ENCODE peak calls at places on chromosome 15, in seven cellular contexts. E is activated T-helper 1 cell treated with Interleukin-2 at 50 U/mL for 16 hours; N is progenitor cell of endocrine pancreas; B is cardiac muscle cell; C is IMR-90; P is KBM-7; I is activated T-cell treated with anti-CD3 and anti-CD28 coated beads, Interleukin-2, amount 50 U/mL, for 4 hours. Z is an unnamed sample.

GRCh38 chr15:40762919-40763800 is 708 bp upstream of the GCHFR start:
- DNase-seq in N (no peak), C (peak; percentile 11), P (peak; percentile 54), I (peak; percentile 23), E (peak; percentile 15), B (peak; percentile 68), Z (peak; percentile 76)

GRCh38 chr15:56032366-56032765 is 39.0 kb upstream of the NEDD4 start:
- DNase-seq in E (no peak), I (no peak), B (no peak), P (no peak), N (no peak), C (no peak), Z (no peak)

GRCh38 chr15:28082891-28083688 is 16.0 kb downstream of the OCA2 start:
- DNase-seq in P (no peak), N (no peak), C (no peak), B (no peak), I (no peak), E (no peak), Z (no peak)

GRCh38 chr15:90869601-90870353 is 1.4 kb downstream of the FURIN start:
- DNase-seq in P (peak; percentile 91), N (no peak), C (peak; percentile 84), I (peak; percentile 44), B (peak; percentile 89), E (no peak), Z (peak; percentile 72)

GRCh38 chr15:27260523-27260922 is 289.5 kb downstream of the GABRG3 start:
- DNase-seq in P (no peak), C (no peak), I (no peak), B (no peak), N (no peak), E (no peak), Z (no peak)

GRCh38 chr15:77386626-77387025 is 33.3 kb downstream of the PEAK1 start:
- DNase-seq in I (no peak), E (no peak), P (no peak), C (no peak), B (no peak), N (no peak), Z (peak; percentile 36)

GRCh38 chr15:58532126-58532525 is 100.3 kb downstream of the LIPC start:
- DNase-seq in E (no peak), I (no peak), B (no peak), N (no peak), P (no peak), C (no peak), Z (no peak)

GRCh38 chr15:77784361-77785292 is 151.9 kb upstream of the LINGO1 start:
- DNase-seq in P (peak; percentile 53), C (no peak), N (no peak), B (peak; percentile 30), I (no peak), E (no peak), Z (peak; percentile 36)

GRCh38 chr15:22891426-22892210 is 53.2 kb downstream of the NIPA2 start:
- DNase-seq in I (no peak), C (no peak), N (no peak), B (no peak), P (no peak), E (no peak), Z (no peak)

GRCh38 chr15:88256261-88257230 is at the start of gene NTRK3:
- DNase-seq in C (no peak), I (no peak), P (peak; percentile 42), B (peak; percentile 57), N (no peak), E (no peak), Z (no peak)

GRCh38 chr15:40367038-40367672 is 9.1 kb downstream of the DISP2 start:
- DNase-seq in C (no peak), B (no peak), E (no peak), I (no peak), N (no peak), P (no peak), Z (no peak)

GRCh38 chr15:63764124-63764827 is 69.5 kb downstream of the HERC1 start:
- DNase-seq in I (no peak), P (no peak), C (no peak), N (no peak), B (no peak), E (no peak), Z (no peak)

GRCh38 chr15:50107591-50108408 is 11.2 kb downstream of the ATP8B4 start:
- DNase-seq in P (peak; percentile 93), I (no peak), N (no peak), B (no peak), C (no peak), E (no peak), Z (no peak)

GRCh38 chr15:39362832-39363561 is 217.9 kb upstream of the THBS1 start:
- DNase-seq in C (peak; percentile 96), N (no peak), B (peak; percentile 90), I (no peak), E (no peak), P (no peak), Z (no peak)

GRCh38 chr15:62880278-62880677 is 162.3 kb upstream of the TPM1 start:
- DNase-seq in N (no peak), B (peak; percentile 69), C (peak; percentile 37), P (no peak), I (no peak), E (no peak), Z (peak; percentile 9)

GRCh38 chr15:70271422-70272088 is 173.8 kb upstream of the TLE3 start:
- DNase-seq in E (no peak), P (no peak), I (no peak), N (no peak), C (peak; percentile 95), B (peak; percentile 96), Z (no peak)

GRCh38 chr15:90994059-90994416 is 297 bp downstream of the PRC1 start:
- DNase-seq in C (no peak), B (no peak), I (peak; percentile 4), E (no peak), P (no peak), N (peak; percentile 18), Z (no peak)

GRCh38 chr15:67013696-67014095 is 51.7 kb upstream of the SMAD3 start:
- DNase-seq in C (peak; percentile 80), P (peak; percentile 62), E (no peak), B (peak; percentile 72), I (no peak), N (no peak), Z (no peak)

GRCh38 chr15:98946301-98947255 is 61.0 kb downstream of the PGPEP1L start:
- DNase-seq in I (no peak), N (no peak), P (no peak), B (no peak), E (no peak), C (peak; percentile 26), Z (no peak)

GRCh38 chr15:83112233-83112958 is 5.0 kb downstream of the TM6SF1 start:
- DNase-seq in B (peak; percentile 53), N (no peak), C (peak; percentile 95), E (no peak), I (no peak), P (no peak), Z (no peak)

GRCh38 chr15:74377831-74378766 is 10.7 kb upstream of the CYP11A1 start:
- DNase-seq in I (no peak), B (no peak), N (no peak), C (no peak), E (no peak), P (no peak), Z (no peak)

GRCh38 chr15:25374143-25374542 is 64.7 kb downstream of the UBE3A start:
- DNase-seq in B (peak; percentile 39), N (no peak), C (no peak), I (no peak), E (no peak), P (no peak), Z (no peak)

GRCh38 chr15:90481023-90481422 is 48.7 kb upstream of the CRTC3 start:
- DNase-seq in B (peak; percentile 48), I (peak; percentile 4), P (peak; percentile 91), E (no peak), N (no peak), C (no peak), Z (no peak)

GRCh38 chr15:66928101-66928500 is 137.3 kb upstream of the SMAD3 start:
- DNase-seq in C (no peak), I (no peak), N (no peak), P (no peak), E (no peak), B (no peak), Z (no peak)

GRCh38 chr15:78914027-78914764 is 30.6 kb downstream of the CTSH start:
- DNase-seq in I (no peak), N (no peak), C (no peak), B (no peak), E (no peak), P (peak; percentile 49), Z (no peak)

GRCh38 chr15:100198442-100198841 is 143.3 kb downstream of the ADAMTS17 start:
- DNase-seq in B (no peak), I (no peak), E (no peak), P (no peak), N (no peak), C (no peak), Z (no peak)

GRCh38 chr15:71044006-71044405 is 71.3 kb upstream of the THSD4 start:
- DNase-seq in E (no peak), N (no peak), B (peak; percentile 49), C (peak; percentile 82), P (no peak), I (no peak), Z (no peak)

GRCh38 chr15:93282808-93283207 is 193.8 kb upstream of the RGMA start:
- DNase-seq in C (no peak), B (no peak), E (no peak), N (no peak), I (no peak), P (no peak), Z (no peak)

Z was measured in erythroblast.